ENCODE peak calls at places on chromosomes 6 and 20, in four cellular contexts. N is left lung, O is AG08396, Z is NCI-H1105. T is an unnamed sample.

GRCh38 chr6:139149383-139149782 is 14.5 kb downstream of the HECA start:
- DNase-seq in Z (no peak), N (no peak), O (no peak), T (no peak)

GRCh38 chr6:106452628-106453027 is 92.1 kb downstream of the CRYBG1 start:
- DNase-seq in N (no peak), O (no peak), Z (no peak), T (no peak)

GRCh38 chr6:117677553-117678131 is 2.4 kb downstream of the NUS1 start:
- DNase-seq in Z (no peak), N (no peak), O (no peak), T (no peak)

GRCh38 chr20:51749674-51750036 is 18.5 kb downstream of the ATP9A start:
- DNase-seq in Z (no peak), O (peak; percentile 20), N (no peak), T (no peak)

GRCh38 chr6:11054722-11055121 is 10.6 kb upstream of the ELOVL2 start:
- DNase-seq in O (no peak), N (no peak), Z (no peak), T (no peak)

GRCh38 chr20:24393903-24394302 is 75.5 kb upstream of the SYNDIG1 start:
- DNase-seq in Z (no peak), O (no peak), N (no peak), T (no peak)

GRCh38 chr20:61426361-61426760 is 174.3 kb downstream of the CDH4 start:
- DNase-seq in O (no peak), N (no peak), Z (no peak), T (no peak)

GRCh38 chr6:107152633-107153032 is 37.3 kb upstream of the BEND3 start:
- DNase-seq in Z (no peak), O (no peak), N (no peak), T (no peak)

GRCh38 chr20:33556237-33556636 is 66.3 kb downstream of the CBFA2T2 start:
- DNase-seq in O (no peak), Z (no peak), N (no peak), T (no peak)

GRCh38 chr6:9484686-9485085 is 930.2 kb downstream of the TFAP2A start:
- DNase-seq in Z (no peak), O (no peak), N (no peak), T (no peak)

GRCh38 chr6:42450314-42451145 is 1.2 kb downstream of the TRERF1 start:
- DNase-seq in N (no peak), O (no peak), Z (no peak), T (no peak)

GRCh38 chr6:2523061-2523460 is 227.7 kb downstream of the MYLK4 start:
- DNase-seq in O (no peak), Z (no peak), N (no peak), T (no peak)

GRCh38 chr20:47427746-47428145 is 71.2 kb upstream of the ZMYND8 start:
- DNase-seq in N (no peak), O (no peak), Z (no peak), T (no peak)

GRCh38 chr6:127902933-127903332 is 2.1 kb upstream of the THEMIS start:
- DNase-seq in Z (no peak), N (no peak), O (no peak), T (no peak)

GRCh38 chr6:33410711-33411631 is at the start of gene PHF1:
- DNase-seq in N (peak; percentile 90), O (peak; percentile 93), Z (peak; percentile 83), T (peak; percentile 72)

GRCh38 chr6:127841811-127842210 is 59.0 kb downstream of the THEMIS start:
- DNase-seq in N (no peak), Z (no peak), O (peak; percentile 12), T (no peak)

GRCh38 chr6:162726997-162727346 is 594 bp downstream of the PRKN start:
- DNase-seq in N (no peak), Z (peak; percentile 48), O (peak; percentile 25), T (no peak)

GRCh38 chr20:24475356-24475755 is 5.9 kb downstream of the SYNDIG1 start:
- DNase-seq in O (no peak), Z (no peak), N (no peak), T (no peak)

GRCh38 chr6:24504642-24505586 is 10.1 kb downstream of the ALDH5A1 start:
- DNase-seq in Z (no peak), N (peak; percentile 89), O (no peak), T (no peak)

GRCh38 chr20:49447946-49448809 is 34.3 kb downstream of the KCNB1 start:
- DNase-seq in Z (no peak), O (no peak), N (no peak), T (no peak)

GRCh38 chr6:155510879-155511278 is 55.2 kb upstream of the NOX3 start:
- DNase-seq in Z (no peak), N (no peak), O (no peak), T (no peak)

GRCh38 chr20:1810926-1811620 is 84.1 kb upstream of the SIRPA start:
- DNase-seq in O (no peak), N (no peak), Z (no peak), T (no peak)

GRCh38 chr20:11569163-11569562 is 348.5 kb upstream of the BTBD3 start:
- DNase-seq in N (no peak), Z (no peak), O (no peak), T (no peak)

GRCh38 chr20:50737352-50737751 is 6.0 kb downstream of the PARD6B start:
- DNase-seq in O (no peak), N (no peak), Z (no peak), T (no peak)

GRCh38 chr6:43515808-43516207 is 918 bp downstream of the YIPF3 start:
- DNase-seq in N (no peak), Z (no peak), O (no peak), T (no peak)

GRCh38 chr6:32375739-32376529 is 4.2 kb upstream of the TSBP1 start:
- DNase-seq in Z (no peak), N (no peak), O (no peak), T (no peak)

GRCh38 chr6:6688283-6688682 is 99.8 kb downstream of the LY86 start:
- DNase-seq in N (no peak), Z (no peak), O (no peak), T (no peak)

T was measured in NCI-H2227 treated with DMSO at 0.1 percent for 48 hours.